ENCODE peak calls at places on chromosomes 2 and 18, in ten cellular contexts. Q, N, M, T, K, E, B, Z, S and X are unnamed samples.

GRCh38 chr2:48694143-48694542 is 61.4 kb downstream of the LHCGR start:
- DNase-seq in K (no peak), S (no peak), M (no peak), E (no peak), N (no peak), B (no peak), T (no peak), Z (peak; percentile 9), Q (no peak), X (no peak)

GRCh38 chr18:56716692-56717146 is 65.6 kb downstream of the WDR7 start:
- DNase-seq in N (no peak), Q (no peak), B (no peak), T (no peak), M (no peak), Z (no peak), E (no peak), K (no peak), S (no peak), X (no peak)

GRCh38 chr18:74478316-74478715 is 17.8 kb upstream of the CNDP2 start:
- DNase-seq in K (no peak), Q (no peak), S (no peak), M (no peak), B (no peak), Z (no peak), T (no peak), N (no peak), E (no peak), X (no peak)

GRCh38 chr2:170155022-170155722 is 22.8 kb upstream of the MYO3B start:
- DNase-seq in S (peak; percentile 54), E (no peak), N (no peak), Q (no peak), B (no peak), K (no peak), M (peak; percentile 60), T (no peak), Z (peak; percentile 76), X (no peak)

GRCh38 chr2:176188969-176189665 is 649 bp downstream of the HOXD1 start:
- DNase-seq in B (no peak), S (peak; percentile 54), N (no peak), M (no peak), Z (no peak), Q (no peak), K (no peak), T (no peak), E (no peak), X (no peak)

GRCh38 chr2:8044046-8044594 is 637.7 kb upstream of the ID2 start:
- DNase-seq in T (no peak), S (no peak), Q (no peak), K (no peak), B (no peak), Z (no peak), N (no peak), E (no peak), M (no peak), X (no peak)

GRCh38 chr2:46120792-46121565 is 176.2 kb upstream of the EPAS1 start:
- DNase-seq in S (no peak), Z (no peak), M (no peak), K (no peak), T (no peak), Q (no peak), N (no peak), B (no peak), E (no peak), X (no peak)

GRCh38 chr18:77032121-77032758 is 100.3 kb downstream of the MBP start:
- DNase-seq in N (peak; percentile 47), T (no peak), B (no peak), K (no peak), S (no peak), E (no peak), Z (no peak), Q (no peak), M (no peak), X (no peak)

GRCh38 chr2:236179653-236180500 is 11.7 kb upstream of the GBX2 start:
- DNase-seq in B (no peak), S (no peak), T (no peak), M (no peak), K (no peak), E (no peak), Q (no peak), N (no peak), Z (peak; percentile 75), X (no peak)

GRCh38 chr2:85017436-85018048 is 46.6 kb downstream of the KCMF1 start:
- DNase-seq in Q (no peak), N (no peak), Z (peak; percentile 53), M (no peak), E (no peak), S (no peak), T (peak; percentile 9), K (no peak), B (no peak), X (no peak)

GRCh38 chr2:88053301-88053700 is 2.3 kb downstream of the KRCC1 start:
- DNase-seq in T (no peak), E (no peak), S (no peak), Z (no peak), Q (no peak), N (peak; percentile 37), B (no peak), K (no peak), M (peak; percentile 87), X (no peak)